ENCODE peak calls at places on chromosome 22, in ten cellular contexts. M is suprapubic skin, I is prostate gland, J is HCT116, B is ovary, N is uterus, T is stomach, X is tibial nerve, E is adrenal gland, R is esophagus squamous epithelium. O is an unnamed sample.

GRCh38 chr22:44212936-44213335 is 32.2 kb downstream of the PARVG start:
- DNase-seq in M (no peak), I (no peak), J (no peak), B (peak; percentile 2), N (no peak), T (no peak), X (no peak), E (no peak), R (no peak), O (no peak)

GRCh38 chr22:49549256-49549655 is 278.4 kb downstream of the BRD1 start:
- DNase-seq in M (peak; percentile 25), I (no peak), J (no peak), B (no peak), N (no peak), T (no peak), X (no peak), E (no peak), R (no peak), O (no peak)

GRCh38 chr22:44406581-44407403 is 91.2 kb downstream of the RTL6 start:
- DNase-seq in M (peak; percentile 44), I (no peak), J (no peak), B (no peak), N (no peak), T (no peak), X (no peak), E (no peak), R (no peak), O (no peak)

GRCh38 chr22:34986461-34986977 is 79.4 kb upstream of the ISX start:
- DNase-seq in M (no peak), I (no peak), J (no peak), B (no peak), N (no peak), T (no peak), X (no peak), E (no peak), R (no peak), O (no peak)

GRCh38 chr22:23183107-23183698 is 2.9 kb downstream of the BCR start:
- DNase-seq in M (no peak), I (peak; percentile 58), J (no peak), B (peak; percentile 48), N (no peak), T (peak; percentile 70), X (peak; percentile 52), E (peak; percentile 77), R (no peak), O (peak; percentile 70)

GRCh38 chr22:48464246-48464645 is 1363.4 kb downstream of the BRD1 start:
- DNase-seq in M (no peak), I (no peak), J (no peak), B (no peak), N (no peak), T (no peak), X (no peak), E (no peak), R (no peak), O (no peak)

GRCh38 chr22:23315341-23315917 is 135.1 kb downstream of the BCR start:
- DNase-seq in M (peak; percentile 81), I (peak; percentile 57), J (peak; percentile 23), B (peak; percentile 81), N (peak; percentile 41), T (peak; percentile 73), X (peak; percentile 56), E (peak; percentile 89), R (no peak), O (peak; percentile 72)

GRCh38 chr22:30238661-30239420 is 7.7 kb downstream of the LIF start:
- DNase-seq in M (no peak), I (no peak), J (no peak), B (peak; percentile 72), N (peak; percentile 71), T (no peak), X (no peak), E (no peak), R (no peak), O (no peak)

GRCh38 chr22:40819741-40820140 is 595 bp upstream of the SLC25A17 start:
- DNase-seq in M (no peak), I (no peak), J (no peak), B (no peak), N (no peak), T (no peak), X (no peak), E (no peak), R (no peak), O (no peak)

GRCh38 chr22:46373838-46374662 is 38.5 kb downstream of the TRMU start:
- DNase-seq in M (no peak), I (no peak), J (no peak), B (peak; percentile 10), N (no peak), T (no peak), X (no peak), E (no peak), R (no peak), O (no peak)

GRCh38 chr22:30382340-30382739 is 4.9 kb downstream of the RNF215 start:
- DNase-seq in M (no peak), I (no peak), J (no peak), B (no peak), N (no peak), T (no peak), X (no peak), E (no peak), R (no peak), O (no peak)

GRCh38 chr22:36768616-36769015 is 7.3 kb downstream of the IFT27 start:
- DNase-seq in M (peak; percentile 36), I (no peak), J (no peak), B (no peak), N (no peak), T (no peak), X (no peak), E (no peak), R (no peak), O (peak; percentile 28)

GRCh38 chr22:29580200-29580810 is 608 bp downstream of the NIPSNAP1 start:
- DNase-seq in M (no peak), I (no peak), J (no peak), B (peak; percentile 40), N (no peak), T (no peak), X (no peak), E (no peak), R (no peak), O (no peak)

GRCh38 chr22:40240671-40241070 is 62.9 kb downstream of the TNRC6B start:
- DNase-seq in M (no peak), I (no peak), J (no peak), B (no peak), N (no peak), T (no peak), X (no peak), E (no peak), R (no peak), O (no peak)

GRCh38 chr22:40953446-40953845 is 2.3 kb downstream of the RBX1 start:
- DNase-seq in M (no peak), I (no peak), J (no peak), B (no peak), N (no peak), T (no peak), X (no peak), E (no peak), R (no peak), O (no peak)

GRCh38 chr22:43150731-43151206 is 590 bp upstream of the TSPO start:
- DNase-seq in M (peak; percentile 70), I (no peak), J (no peak), B (no peak), N (no peak), T (no peak), X (no peak), E (peak; percentile 62), R (no peak), O (no peak)

GRCh38 chr22:43152001-43152354 is 619 bp downstream of the TSPO start:
- DNase-seq in M (peak; percentile 73), I (no peak), J (no peak), B (no peak), N (no peak), T (no peak), X (no peak), E (no peak), R (no peak), O (no peak)

GRCh38 chr22:43153916-43154315 is 2.6 kb downstream of the TSPO start:
- DNase-seq in M (no peak), I (no peak), J (no peak), B (no peak), N (no peak), T (no peak), X (no peak), E (no peak), R (no peak), O (no peak)

GRCh38 chr22:43151251-43152000 is at the start of gene TSPO:
- DNase-seq in M (peak; percentile 88), I (peak; percentile 78), J (no peak), B (peak; percentile 80), N (peak; percentile 79), T (peak; percentile 86), X (peak; percentile 70), E (peak; percentile 88), R (no peak), O (peak; percentile 78)

GRCh38 chr22:43152355-43153071 is 1.2 kb downstream of the TSPO start:
- DNase-seq in M (peak; percentile 91), I (peak; percentile 80), J (no peak), B (peak; percentile 60), N (peak; percentile 60), T (peak; percentile 93), X (peak; percentile 53), E (peak; percentile 86), R (peak; percentile 31), O (peak; percentile 65)
- TF ChIP-seq POLR2A in M (no peak), I (peak; percentile 70), J (no peak), B (no peak), N (no peak), T (peak; percentile 43), X (no peak), E (no peak), R (no peak), O (no peak)

GRCh38 chr22:38724176-38724575 is 18.4 kb downstream of the GTPBP1 start:
- DNase-seq in M (no peak), I (no peak), J (no peak), B (no peak), N (no peak), T (no peak), X (no peak), E (no peak), R (no peak), O (no peak)
- H3K36me3 ChIP-seq in M (peaks cover 88% of the 10 kb centered on the region), I (peaks cover 30% of the 10 kb centered on the region), J (peaks cover 53% of the 10 kb centered on the region), B (no peaks in the 10 kb centered on the region), N (no peaks in the 10 kb centered on the region), T (peaks cover 98% of the 10 kb centered on the region), X (peaks cover 60% of the 10 kb centered on the region), E (no peaks in the 10 kb centered on the region), R (peaks cover 36% of the 10 kb centered on the region), O (peaks cover 7% of the 10 kb centered on the region)

GRCh38 chr22:38201718-38202436 is at the start of gene MAFF:
- DNase-seq in M (peak; percentile 97), I (peak; percentile 98), J (peak; percentile 95), B (peak; percentile 98), N (peak; percentile 98), T (peak; percentile 98), X (peak; percentile 96), E (peak; percentile 99), R (peak; percentile 72), O (peak; percentile 97)
- H3K4me1 ChIP-seq in M (peaks cover 37% of the 10 kb centered on the region), I (no peaks in the 10 kb centered on the region), J (peaks cover 27% of the 10 kb centered on the region), B (peaks cover 22% of the 10 kb centered on the region), N (peaks cover 7% of the 10 kb centered on the region), T (peaks cover 27% of the 10 kb centered on the region), X (peaks cover 38% of the 10 kb centered on the region), E (peaks cover 15% of the 10 kb centered on the region), R (peaks cover 42% of the 10 kb centered on the region), O (peaks cover 16% of the 10 kb centered on the region)

DNA sequence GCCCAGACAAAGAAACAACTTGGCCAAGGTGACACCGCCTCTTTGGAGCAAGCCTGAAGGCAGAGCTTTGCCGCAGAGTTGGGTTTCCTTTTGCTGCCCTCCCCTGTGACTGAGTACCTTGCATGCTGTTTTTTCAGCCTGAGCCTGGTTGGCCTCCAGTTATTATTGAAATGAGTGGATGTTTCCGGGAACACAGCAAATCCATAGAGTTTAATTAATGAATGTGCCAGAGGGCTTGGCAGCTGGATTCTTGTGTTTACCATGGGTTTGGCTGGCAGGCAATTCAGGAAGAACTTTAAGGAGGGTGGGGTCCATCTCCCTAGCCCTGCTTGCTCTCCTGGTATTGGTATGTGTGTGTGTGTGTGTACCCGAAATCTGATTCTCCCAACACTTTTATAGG is 65.6 kb upstream of the CRYBB3 start:
- DNase-seq in M (no peak), I (peak; percentile 94), J (no peak), B (no peak), N (no peak), T (peak; percentile 83), X (no peak), E (peak; percentile 64), R (no peak), O (peak; percentile 78)
- TF ChIP-seq POLR2A in M (no peak), I (no peak), J (no peak), B (no peak), N (no peak), T (no peak), X (no peak), E (no peak), R (no peak), O (no peak)

O was measured in breast epithelium.